ENCODE peak calls at places on chromosomes 7 and 10, in five cellular contexts. N is fibroblast of lung, Y is HFF-Myc, X is mammary epithelial cell, M is thyroid gland. D is an unnamed sample.

GRCh38 chr10:96073722-96074121 is 30.3 kb downstream of the CCNJ start:
- DNase-seq in Y (peak; percentile 55), N (peak; percentile 64), X (peak; percentile 75), M (no peak), D (peak; percentile 89)

GRCh38 chr10:104350146-104350635 is 3.4 kb upstream of the CFAP58 start:
- DNase-seq in N (peak; percentile 69), M (no peak), Y (no peak), X (peak; percentile 79), D (peak; percentile 89)

GRCh38 chr10:33795529-33795928 is 461.1 kb upstream of the NRP1 start:
- DNase-seq in X (no peak), Y (no peak), N (no peak), M (no peak), D (no peak)

GRCh38 chr7:50423860-50424259 is 26.3 kb downstream of the FIGNL1 start:
- DNase-seq in Y (no peak), M (no peak), N (no peak), X (no peak), D (no peak)

GRCh38 chr10:11863353-11864105 is 40.4 kb downstream of the PROSER2 start:
- DNase-seq in X (no peak), M (no peak), Y (no peak), N (no peak), D (no peak)

GRCh38 chr10:124058346-124059003 is 34.9 kb downstream of the CHST15 start:
- DNase-seq in N (no peak), M (no peak), Y (no peak), X (no peak), D (peak; percentile 23)

GRCh38 chr10:113610636-113611601 is 52.9 kb downstream of the NRAP start:
- DNase-seq in M (no peak), N (peak; percentile 59), X (no peak), Y (no peak), D (no peak)

GRCh38 chr10:34581871-34582532 is 233.1 kb downstream of the PARD3 start:
- DNase-seq in M (no peak), Y (no peak), N (peak; percentile 85), X (peak; percentile 83), D (peak; percentile 59)

GRCh38 chr10:43137701-43137970 is 609 bp upstream of the CSGALNACT2 start:
- DNase-seq in Y (no peak), M (peak; percentile 49), N (peak; percentile 72), X (no peak), D (peak; percentile 50)

GRCh38 chr7:119783799-119784198 is 489.2 kb upstream of the KCND2 start:
- DNase-seq in M (peak; percentile 32), Y (no peak), N (peak; percentile 49), X (peak; percentile 3), D (peak; percentile 44)

GRCh38 chr10:74589226-74589673 is 237.2 kb upstream of the KAT6B start:
- DNase-seq in Y (peak; percentile 98), X (peak; percentile 85), N (peak; percentile 99), M (peak; percentile 92), D (peak; percentile 99)

GRCh38 chr10:118096022-118096421 is 49.3 kb upstream of the RAB11FIP2 start:
- DNase-seq in X (no peak), Y (no peak), M (no peak), N (no peak), D (no peak)

GRCh38 chr10:16828731-16829175 is 11.5 kb upstream of the RSU1 start:
- DNase-seq in N (peak; percentile 85), X (peak; percentile 43), Y (peak; percentile 52), M (peak; percentile 54), D (peak; percentile 81)

GRCh38 chr7:31603076-31603475 is 83.9 kb upstream of the PPP1R17 start:
- DNase-seq in X (peak; percentile 51), Y (no peak), N (peak; percentile 70), M (no peak), D (no peak)

GRCh38 chr10:123229927-123230630 is 75.9 kb downstream of the BUB3 start:
- DNase-seq in M (no peak), Y (no peak), X (peak; percentile 82), N (peak; percentile 60), D (no peak)

GRCh38 chr7:76514926-76515325 is 4.6 kb downstream of the UPK3B start:
- DNase-seq in M (no peak), N (no peak), X (no peak), Y (no peak), D (no peak)

GRCh38 chr7:1032536-1033181 is 11.7 kb upstream of the GPR146 start:
- DNase-seq in Y (no peak), N (no peak), M (no peak), X (no peak), D (no peak)

GRCh38 chr7:83547526-83547925 is 101.4 kb downstream of the SEMA3E start:
- DNase-seq in M (no peak), X (peak; percentile 82), N (peak; percentile 99), Y (no peak), D (peak; percentile 52)

GRCh38 chr10:89869180-89869579 is 167.8 kb downstream of the KIF20B start:
- DNase-seq in N (peak; percentile 19), X (no peak), M (no peak), Y (no peak), D (peak; percentile 42)

GRCh38 chr10:29689001-29689400 is 54.2 kb upstream of the SVIL start:
- DNase-seq in X (peak; percentile 73), N (peak; percentile 86), M (no peak), Y (no peak), D (peak; percentile 63)

GRCh38 chr10:22833353-22833752 is 94.5 kb upstream of the ARMC3 start:
- DNase-seq in M (no peak), Y (no peak), X (no peak), N (no peak), D (no peak)

GRCh38 chr10:97888641-97889262 is 39.1 kb downstream of the GOLGA7B start:
- DNase-seq in Y (no peak), M (peak; percentile 62), X (peak; percentile 82), N (peak; percentile 71), D (peak; percentile 12)
- TF ChIP-seq CTCF in Y (peak; percentile 21), M (no peak), X (peak; percentile 10), N (no peak), D (no peak)

GRCh38 chr10:58972576-58973234 is 203.7 kb upstream of the PHYHIPL start:
- DNase-seq in N (no peak), Y (no peak), M (no peak), X (no peak), D (no peak)
- H3K4me3 ChIP-seq in N (no peak overlapping the region), Y (no peak overlapping the region), M (no peak overlapping the region), X (no peak overlapping the region), D (no peak overlapping the region)

GRCh38 chr10:48887982-48888381 is 51.7 kb downstream of the LRRC18 start:
- DNase-seq in M (no peak), N (no peak), X (no peak), Y (no peak), D (no peak)

GRCh38 chr10:48882881-48883280 is 56.8 kb downstream of the LRRC18 start:
- DNase-seq in Y (no peak), M (no peak), N (no peak), X (no peak), D (no peak)

GRCh38 chr10:48884337-48885045 is 55.1 kb downstream of the LRRC18 start:
- DNase-seq in N (no peak), X (no peak), M (no peak), Y (no peak), D (no peak)

GRCh38 chr10:48881937-48882336 is 57.7 kb downstream of the LRRC18 start:
- DNase-seq in N (no peak), X (no peak), M (no peak), Y (no peak), D (no peak)

GRCh38 chr10:48885376-48885775 is 54.3 kb downstream of the LRRC18 start:
- DNase-seq in M (no peak), X (no peak), Y (no peak), N (peak; percentile 0), D (peak; percentile 39)
- TF ChIP-seq CTCF in M (no peak), X (peak; percentile 51), Y (peak; percentile 31), N (peak; percentile 35), D (peak; percentile 53)

DNA sequence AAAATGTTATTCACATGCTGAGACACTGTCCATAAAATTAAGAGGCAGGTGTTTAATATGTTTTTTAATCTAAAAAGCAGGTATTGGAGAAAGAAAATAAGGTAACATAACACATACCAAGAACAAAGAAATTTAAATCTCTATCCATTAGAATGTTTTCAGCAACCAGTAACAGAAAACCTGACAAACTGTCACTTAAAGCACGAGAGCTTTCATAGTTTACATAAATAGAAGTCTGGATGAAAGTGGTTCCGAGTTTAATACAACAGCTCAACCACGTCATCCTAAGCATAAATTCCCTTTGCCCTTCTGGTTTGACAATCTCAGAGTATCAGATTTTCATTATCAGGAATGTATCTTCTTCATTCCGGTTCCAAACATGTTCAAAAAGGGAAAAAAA is 1249.4 kb upstream of the SORCS1 start:
- DNase-seq in Y (no peak), X (no peak), N (no peak), M (no peak), D (no peak)
- H3K4me3 ChIP-seq in Y (no peak overlapping the region), X (no peak overlapping the region), N (no peak overlapping the region), M (no peak overlapping the region), D (no peak overlapping the region)

GRCh38 chr7:151699147-151699546 is 177.8 kb downstream of the PRKAG2 start:
- DNase-seq in N (peak; percentile 98), M (no peak), X (peak; percentile 52), Y (no peak), D (peak; percentile 99)
- TF ChIP-seq CTCF in N (no peak), M (no peak), X (no peak), Y (no peak), D (no peak)

D was measured in choroid plexus epithelial cell.